ENCODE peak calls at places on chromosomes 3 and 15, in ten cellular contexts. One of them, this sample, is unnamed.

GRCh38 chr15:100515758-100516157 is 13.0 kb downstream of the CERS3 start:
- DNase-seq in T-helper 1 cell: no peak
- DNase-seq in Caco-2: no peak
- DNase-seq in T-helper 2 cell: no peak
- DNase-seq in ureter: no peak
- DNase-seq in brain microvascular endothelial cell: no peak
- DNase-seq in NCI-H748 treated with DMSO at 0.1 percent for 48 hours: no peak
- DNase-seq in adipocyte: no peak
- DNase-seq in AG09319: no peak
- DNase-seq in NB4: peak
- DNase-seq in this sample: no peak

GRCh38 chr3:8488877-8489865 is 12.5 kb upstream of the LMCD1 start:
- DNase-seq in T-helper 1 cell: no peak
- DNase-seq in Caco-2: no peak
- DNase-seq in T-helper 2 cell: no peak
- DNase-seq in ureter: no peak
- DNase-seq in brain microvascular endothelial cell: no peak
- DNase-seq in NCI-H748 treated with DMSO at 0.1 percent for 48 hours: no peak
- DNase-seq in adipocyte: peak
- DNase-seq in AG09319: no peak
- DNase-seq in NB4: peak
- DNase-seq in this sample: no peak

GRCh38 chr3:149406244-149406752 is 28.8 kb upstream of the TM4SF1 start:
- DNase-seq in T-helper 1 cell: no peak
- DNase-seq in Caco-2: no peak
- DNase-seq in T-helper 2 cell: no peak
- DNase-seq in ureter: no peak
- DNase-seq in brain microvascular endothelial cell: no peak
- DNase-seq in NCI-H748 treated with DMSO at 0.1 percent for 48 hours: no peak
- DNase-seq in adipocyte: no peak
- DNase-seq in AG09319: no peak
- DNase-seq in NB4: no peak
- DNase-seq in this sample: no peak

GRCh38 chr3:164222200-164222599 is 856.1 kb downstream of the SI start:
- DNase-seq in T-helper 1 cell: no peak
- DNase-seq in Caco-2: no peak
- DNase-seq in T-helper 2 cell: no peak
- DNase-seq in ureter: no peak
- DNase-seq in brain microvascular endothelial cell: no peak
- DNase-seq in NCI-H748 treated with DMSO at 0.1 percent for 48 hours: peak
- DNase-seq in adipocyte: no peak
- DNase-seq in AG09319: no peak
- DNase-seq in NB4: no peak
- DNase-seq in this sample: no peak

GRCh38 chr3:190497809-190498208 is 16.1 kb upstream of the IL1RAP start:
- DNase-seq in T-helper 1 cell: no peak
- DNase-seq in Caco-2: no peak
- DNase-seq in T-helper 2 cell: no peak
- DNase-seq in ureter: no peak
- DNase-seq in brain microvascular endothelial cell: no peak
- DNase-seq in NCI-H748 treated with DMSO at 0.1 percent for 48 hours: no peak
- DNase-seq in adipocyte: no peak
- DNase-seq in AG09319: no peak
- DNase-seq in NB4: no peak
- DNase-seq in this sample: no peak

GRCh38 chr3:182979719-182980191 is 583 bp downstream of the DCUN1D1 start:
- DNase-seq in T-helper 1 cell: no peak
- DNase-seq in Caco-2: no peak
- DNase-seq in T-helper 2 cell: no peak
- DNase-seq in ureter: no peak
- DNase-seq in brain microvascular endothelial cell: no peak
- DNase-seq in NCI-H748 treated with DMSO at 0.1 percent for 48 hours: peak
- DNase-seq in adipocyte: peak
- DNase-seq in AG09319: no peak
- DNase-seq in NB4: peak
- DNase-seq in this sample: peak

GRCh38 chr3:40312661-40313226 is 3.2 kb downstream of the EIF1B start:
- DNase-seq in T-helper 1 cell: no peak
- DNase-seq in Caco-2: no peak
- DNase-seq in T-helper 2 cell: no peak
- DNase-seq in ureter: no peak
- DNase-seq in brain microvascular endothelial cell: no peak
- DNase-seq in NCI-H748 treated with DMSO at 0.1 percent for 48 hours: no peak
- DNase-seq in adipocyte: peak
- DNase-seq in AG09319: no peak
- DNase-seq in NB4: no peak
- DNase-seq in this sample: no peak

GRCh38 chr3:123431658-123432323 is 17.1 kb downstream of the ADCY5 start:
- DNase-seq in T-helper 1 cell: no peak
- DNase-seq in Caco-2: no peak
- DNase-seq in T-helper 2 cell: no peak
- DNase-seq in ureter: no peak
- DNase-seq in brain microvascular endothelial cell: no peak
- DNase-seq in NCI-H748 treated with DMSO at 0.1 percent for 48 hours: no peak
- DNase-seq in adipocyte: no peak
- DNase-seq in AG09319: no peak
- DNase-seq in NB4: no peak
- DNase-seq in this sample: no peak

GRCh38 chr3:42067324-42067723 is 23.8 kb upstream of the TRAK1 start:
- DNase-seq in T-helper 1 cell: no peak
- DNase-seq in Caco-2: no peak
- DNase-seq in T-helper 2 cell: no peak
- DNase-seq in ureter: no peak
- DNase-seq in brain microvascular endothelial cell: peak
- DNase-seq in NCI-H748 treated with DMSO at 0.1 percent for 48 hours: no peak
- DNase-seq in adipocyte: peak
- DNase-seq in AG09319: no peak
- DNase-seq in NB4: no peak
- DNase-seq in this sample: no peak

GRCh38 chr15:72961326-72961725 is 90.9 kb upstream of the NEO1 start:
- DNase-seq in T-helper 1 cell: no peak
- DNase-seq in Caco-2: no peak
- DNase-seq in T-helper 2 cell: no peak
- DNase-seq in ureter: no peak
- DNase-seq in brain microvascular endothelial cell: no peak
- DNase-seq in NCI-H748 treated with DMSO at 0.1 percent for 48 hours: no peak
- DNase-seq in adipocyte: no peak
- DNase-seq in AG09319: no peak
- DNase-seq in NB4: no peak
- DNase-seq in this sample: no peak

GRCh38 chr3:187821616-187822317 is 76.5 kb upstream of the BCL6 start:
- DNase-seq in T-helper 1 cell: no peak
- DNase-seq in Caco-2: no peak
- DNase-seq in T-helper 2 cell: no peak
- DNase-seq in ureter: no peak
- DNase-seq in brain microvascular endothelial cell: no peak
- DNase-seq in NCI-H748 treated with DMSO at 0.1 percent for 48 hours: no peak
- DNase-seq in adipocyte: no peak
- DNase-seq in AG09319: no peak
- DNase-seq in NB4: no peak
- DNase-seq in this sample: no peak

GRCh38 chr3:146403792-146404191 is 65.6 kb downstream of the PLSCR2 start:
- DNase-seq in T-helper 1 cell: no peak
- DNase-seq in Caco-2: no peak
- DNase-seq in T-helper 2 cell: no peak
- DNase-seq in ureter: no peak
- DNase-seq in brain microvascular endothelial cell: no peak
- DNase-seq in NCI-H748 treated with DMSO at 0.1 percent for 48 hours: no peak
- DNase-seq in adipocyte: no peak
- DNase-seq in AG09319: no peak
- DNase-seq in NB4: no peak
- DNase-seq in this sample: no peak

GRCh38 chr3:13657660-13658435 is 108.9 kb downstream of the FBLN2 start:
- DNase-seq in T-helper 1 cell: peak
- DNase-seq in Caco-2: peak
- DNase-seq in T-helper 2 cell: peak
- DNase-seq in ureter: peak
- DNase-seq in brain microvascular endothelial cell: peak
- DNase-seq in NCI-H748 treated with DMSO at 0.1 percent for 48 hours: no peak
- DNase-seq in adipocyte: peak
- DNase-seq in AG09319: no peak
- DNase-seq in NB4: peak
- DNase-seq in this sample: peak

GRCh38 chr15:31306426-31307269 is 20.0 kb upstream of the KLF13 start:
- DNase-seq in T-helper 1 cell: no peak
- DNase-seq in Caco-2: no peak
- DNase-seq in T-helper 2 cell: no peak
- DNase-seq in ureter: peak
- DNase-seq in brain microvascular endothelial cell: no peak
- DNase-seq in NCI-H748 treated with DMSO at 0.1 percent for 48 hours: peak
- DNase-seq in adipocyte: no peak
- DNase-seq in AG09319: no peak
- DNase-seq in NB4: peak
- DNase-seq in this sample: no peak

GRCh38 chr3:72086712-72087093 is 301.8 kb upstream of the PROK2 start:
- DNase-seq in T-helper 1 cell: no peak
- DNase-seq in Caco-2: no peak
- DNase-seq in T-helper 2 cell: no peak
- DNase-seq in ureter: no peak
- DNase-seq in brain microvascular endothelial cell: no peak
- DNase-seq in NCI-H748 treated with DMSO at 0.1 percent for 48 hours: no peak
- DNase-seq in adipocyte: no peak
- DNase-seq in AG09319: no peak
- DNase-seq in NB4: no peak
- DNase-seq in this sample: no peak

GRCh38 chr15:90141646-90142045 is 39.4 kb upstream of the IDH2 start:
- DNase-seq in T-helper 1 cell: no peak
- DNase-seq in Caco-2: no peak
- DNase-seq in T-helper 2 cell: no peak
- DNase-seq in ureter: no peak
- DNase-seq in brain microvascular endothelial cell: peak
- DNase-seq in NCI-H748 treated with DMSO at 0.1 percent for 48 hours: no peak
- DNase-seq in adipocyte: peak
- DNase-seq in AG09319: no peak
- DNase-seq in NB4: peak
- DNase-seq in this sample: no peak

GRCh38 chr15:39127925-39128617 is 452.8 kb upstream of the THBS1 start:
- DNase-seq in T-helper 1 cell: no peak
- DNase-seq in Caco-2: peak
- DNase-seq in T-helper 2 cell: no peak
- DNase-seq in ureter: peak
- DNase-seq in brain microvascular endothelial cell: peak
- DNase-seq in NCI-H748 treated with DMSO at 0.1 percent for 48 hours: no peak
- DNase-seq in adipocyte: peak
- DNase-seq in AG09319: peak
- DNase-seq in NB4: peak
- DNase-seq in this sample: no peak

GRCh38 chr3:18716101-18716500 is 291.0 kb upstream of the SATB1 start:
- DNase-seq in T-helper 1 cell: no peak
- DNase-seq in Caco-2: no peak
- DNase-seq in T-helper 2 cell: no peak
- DNase-seq in ureter: no peak
- DNase-seq in brain microvascular endothelial cell: no peak
- DNase-seq in NCI-H748 treated with DMSO at 0.1 percent for 48 hours: no peak
- DNase-seq in adipocyte: no peak
- DNase-seq in AG09319: no peak
- DNase-seq in NB4: no peak
- DNase-seq in this sample: no peak

GRCh38 chr3:14143826-14144225 is 19.0 kb downstream of the TMEM43 start:
- DNase-seq in T-helper 1 cell: no peak
- DNase-seq in Caco-2: peak
- DNase-seq in T-helper 2 cell: no peak
- DNase-seq in ureter: no peak
- DNase-seq in brain microvascular endothelial cell: peak
- DNase-seq in NCI-H748 treated with DMSO at 0.1 percent for 48 hours: no peak
- DNase-seq in adipocyte: peak
- DNase-seq in AG09319: peak
- DNase-seq in NB4: peak
- DNase-seq in this sample: no peak

GRCh38 chr15:88653200-88654064 is 14.6 kb downstream of the ISG20 start:
- DNase-seq in T-helper 1 cell: no peak
- DNase-seq in Caco-2: no peak
- DNase-seq in T-helper 2 cell: no peak
- DNase-seq in ureter: no peak
- DNase-seq in brain microvascular endothelial cell: no peak
- DNase-seq in NCI-H748 treated with DMSO at 0.1 percent for 48 hours: no peak
- DNase-seq in adipocyte: no peak
- DNase-seq in AG09319: no peak
- DNase-seq in NB4: no peak
- DNase-seq in this sample: no peak

GRCh38 chr3:159840900-159841299 is 147.7 kb upstream of the IL12A start:
- DNase-seq in T-helper 1 cell: no peak
- DNase-seq in Caco-2: no peak
- DNase-seq in T-helper 2 cell: no peak
- DNase-seq in ureter: no peak
- DNase-seq in brain microvascular endothelial cell: no peak
- DNase-seq in NCI-H748 treated with DMSO at 0.1 percent for 48 hours: no peak
- DNase-seq in adipocyte: peak
- DNase-seq in AG09319: no peak
- DNase-seq in NB4: no peak
- DNase-seq in this sample: no peak

GRCh38 chr15:58518626-58519025 is 86.8 kb downstream of the LIPC start:
- DNase-seq in T-helper 1 cell: no peak
- DNase-seq in Caco-2: no peak
- DNase-seq in T-helper 2 cell: no peak
- DNase-seq in ureter: no peak
- DNase-seq in brain microvascular endothelial cell: no peak
- DNase-seq in NCI-H748 treated with DMSO at 0.1 percent for 48 hours: no peak
- DNase-seq in adipocyte: no peak
- DNase-seq in AG09319: no peak
- DNase-seq in NB4: peak
- DNase-seq in this sample: no peak

GRCh38 chr3:171320721-171321120 is 139.5 kb downstream of the TNIK start:
- DNase-seq in T-helper 1 cell: no peak
- DNase-seq in Caco-2: no peak
- DNase-seq in T-helper 2 cell: no peak
- DNase-seq in ureter: no peak
- DNase-seq in brain microvascular endothelial cell: peak
- DNase-seq in NCI-H748 treated with DMSO at 0.1 percent for 48 hours: no peak
- DNase-seq in adipocyte: no peak
- DNase-seq in AG09319: no peak
- DNase-seq in NB4: peak
- DNase-seq in this sample: no peak

GRCh38 chr3:123156276-123156995 is 45.3 kb upstream of the SEC22A start:
- DNase-seq in T-helper 1 cell: no peak
- DNase-seq in Caco-2: no peak
- DNase-seq in T-helper 2 cell: no peak
- DNase-seq in ureter: no peak
- DNase-seq in brain microvascular endothelial cell: no peak
- DNase-seq in NCI-H748 treated with DMSO at 0.1 percent for 48 hours: no peak
- DNase-seq in adipocyte: no peak
- DNase-seq in AG09319: no peak
- DNase-seq in NB4: no peak
- DNase-seq in this sample: no peak

GRCh38 chr3:118943597-118943996 is 91.0 kb downstream of the IGSF11 start:
- DNase-seq in T-helper 1 cell: no peak
- DNase-seq in Caco-2: no peak
- DNase-seq in T-helper 2 cell: no peak
- DNase-seq in ureter: no peak
- DNase-seq in brain microvascular endothelial cell: no peak
- DNase-seq in NCI-H748 treated with DMSO at 0.1 percent for 48 hours: no peak
- DNase-seq in adipocyte: no peak
- DNase-seq in AG09319: no peak
- DNase-seq in NB4: no peak
- DNase-seq in this sample: no peak

GRCh38 chr3:10383850-10384248 is 62.9 kb upstream of the SEC13 start:
- DNase-seq in T-helper 1 cell: no peak
- DNase-seq in Caco-2: no peak
- DNase-seq in T-helper 2 cell: no peak
- DNase-seq in ureter: no peak
- DNase-seq in brain microvascular endothelial cell: no peak
- DNase-seq in NCI-H748 treated with DMSO at 0.1 percent for 48 hours: no peak
- DNase-seq in adipocyte: no peak
- DNase-seq in AG09319: no peak
- DNase-seq in NB4: no peak
- DNase-seq in this sample: no peak

GRCh38 chr3:56251343-56251945 is 216.8 kb downstream of the ERC2 start:
- DNase-seq in T-helper 1 cell: no peak
- DNase-seq in Caco-2: peak
- DNase-seq in T-helper 2 cell: no peak
- DNase-seq in ureter: peak
- DNase-seq in brain microvascular endothelial cell: peak
- DNase-seq in NCI-H748 treated with DMSO at 0.1 percent for 48 hours: peak
- DNase-seq in adipocyte: peak
- DNase-seq in AG09319: peak
- DNase-seq in NB4: peak
- DNase-seq in this sample: no peak

GRCh38 chr15:29566914-29567313 is 255.4 kb downstream of the TJP1 start:
- DNase-seq in T-helper 1 cell: no peak
- DNase-seq in Caco-2: no peak
- DNase-seq in T-helper 2 cell: no peak
- DNase-seq in ureter: no peak
- DNase-seq in brain microvascular endothelial cell: no peak
- DNase-seq in NCI-H748 treated with DMSO at 0.1 percent for 48 hours: no peak
- DNase-seq in adipocyte: no peak
- DNase-seq in AG09319: no peak
- DNase-seq in NB4: no peak
- DNase-seq in this sample: no peak